ENCODE peak calls at places on chromosomes 4 and X, in eight cellular contexts. I, X, T, V, Y, L, F and R are unnamed samples.

GRCh38 chrX:132853040-132853439 is 105.4 kb downstream of the HS6ST2 start:
- DNase-seq in T (no peak), I (no peak), F (no peak), V (no peak), Y (no peak), X (no peak), L (no peak), R (no peak)

GRCh38 chr4:15354358-15354757 is 73.5 kb upstream of the C1QTNF7 start:
- DNase-seq in T (no peak), V (no peak), F (no peak), X (no peak), L (no peak), Y (no peak), I (no peak), R (no peak)

GRCh38 chr4:76874176-76874575 is 23.8 kb downstream of the SOWAHB start:
- DNase-seq in Y (no peak), F (no peak), X (no peak), V (no peak), T (no peak), L (no peak), I (no peak), R (no peak)

GRCh38 chr4:74402692-74403460 is 37.9 kb downstream of the EREG start:
- DNase-seq in L (no peak), T (no peak), X (no peak), V (no peak), I (no peak), F (no peak), Y (no peak), R (no peak)

GRCh38 chr4:174324246-174324645 is 40.5 kb downstream of the CEP44 start:
- DNase-seq in V (no peak), F (no peak), Y (no peak), L (no peak), T (no peak), X (no peak), I (no peak), R (no peak)

GRCh38 chr4:78876568-78877320 is 62.5 kb downstream of the PAQR3 start:
- DNase-seq in V (no peak), I (no peak), L (no peak), F (no peak), Y (no peak), T (no peak), X (no peak), R (no peak)

GRCh38 chrX:130264573-130264972 is 4.1 kb downstream of the ZNF280C start:
- DNase-seq in V (no peak), L (no peak), T (no peak), F (no peak), Y (no peak), I (no peak), X (no peak), R (no peak)

GRCh38 chr4:139666735-139667266 is 1.2 kb downstream of the MGST2 start:
- DNase-seq in Y (peak; percentile 40), F (peak; percentile 64), I (no peak), V (no peak), X (no peak), L (peak; percentile 63), T (peak; percentile 61), R (peak; percentile 26)

GRCh38 chr4:115090483-115091075 is 22.8 kb downstream of the NDST4 start:
- DNase-seq in X (no peak), Y (no peak), L (no peak), V (no peak), I (no peak), F (peak; percentile 88), T (no peak), R (peak; percentile 60)

GRCh38 chr4:36165256-36166005 is 78.9 kb downstream of the ARAP2 start:
- DNase-seq in T (no peak), X (no peak), I (no peak), V (no peak), Y (no peak), F (no peak), L (no peak), R (no peak)

GRCh38 chr4:52911684-52912294 is 49.7 kb downstream of the RASL11B start:
- DNase-seq in Y (peak; percentile 77), X (no peak), L (peak; percentile 30), V (peak; percentile 70), F (peak; percentile 62), T (peak; percentile 75), I (no peak), R (peak; percentile 63)

GRCh38 chrX:96204928-96205327 is 479.7 kb upstream of the DIAPH2 start:
- DNase-seq in I (no peak), X (no peak), F (no peak), V (no peak), Y (no peak), T (no peak), L (no peak), R (no peak)

GRCh38 chr4:71065991-71066390 is 72.5 kb downstream of the DCK start:
- DNase-seq in Y (no peak), T (no peak), I (no peak), F (no peak), L (no peak), V (no peak), X (no peak), R (no peak)

GRCh38 chrX:139293991-139294390 is 236.5 kb upstream of the F9 start:
- DNase-seq in L (no peak), V (no peak), Y (no peak), F (no peak), X (no peak), I (no peak), T (no peak), R (no peak)

GRCh38 chr4:37446016-37446415 is 201.5 kb downstream of the NWD2 start:
- DNase-seq in F (no peak), V (no peak), T (no peak), X (no peak), Y (no peak), L (no peak), I (no peak), R (no peak)

GRCh38 chr4:145988628-145989027 is 50.0 kb upstream of the ZNF827 start:
- DNase-seq in V (no peak), T (no peak), F (no peak), L (no peak), I (no peak), X (no peak), Y (no peak), R (peak; percentile 24)

GRCh38 chr4:25884040-25884788 is 21.4 kb upstream of the SEL1L3 start:
- DNase-seq in F (no peak), Y (no peak), T (no peak), X (no peak), I (no peak), V (no peak), L (no peak), R (no peak)

GRCh38 chr4:5110901-5111300 is 59.6 kb downstream of the STK32B start:
- DNase-seq in V (no peak), I (no peak), T (no peak), X (no peak), L (no peak), F (no peak), Y (no peak), R (no peak)

GRCh38 chrX:120697053-120697452 is 67.2 kb upstream of the C1GALT1C1 start:
- DNase-seq in I (no peak), L (no peak), Y (peak; percentile 71), X (no peak), T (no peak), V (no peak), F (no peak), R (no peak)

GRCh38 chrX:39688576-39689373 is 409.0 kb downstream of the BCOR start:
- DNase-seq in F (peak; percentile 76), L (no peak), Y (peak; percentile 6), T (peak; percentile 65), X (no peak), I (peak; percentile 87), V (peak; percentile 78), R (peak; percentile 66)

GRCh38 chr4:33060873-33061542 is 2340.8 kb downstream of the PCDH7 start:
- DNase-seq in F (peak; percentile 27), I (peak; percentile 55), V (no peak), Y (no peak), T (no peak), X (no peak), L (peak; percentile 11), R (peak; percentile 41)

GRCh38 chr4:181745933-181746627 is 497.1 kb upstream of the TENM3 start:
- DNase-seq in V (no peak), I (no peak), L (no peak), Y (no peak), T (no peak), F (peak; percentile 22), X (no peak), R (no peak)

GRCh38 chr4:7323872-7324650 is 110.7 kb downstream of the PSAPL1 start:
- DNase-seq in L (no peak), T (peak; percentile 24), V (peak; percentile 22), F (peak; percentile 88), I (peak; percentile 76), X (no peak), Y (no peak), R (peak; percentile 92)

GRCh38 chr4:54276633-54277426 is 47.7 kb downstream of the PDGFRA start:
- DNase-seq in Y (no peak), F (no peak), X (no peak), V (no peak), I (no peak), T (no peak), L (no peak), R (no peak)

GRCh38 chrX:17613979-17614572 is 123.2 kb upstream of the SCML1 start:
- DNase-seq in F (peak; percentile 53), V (no peak), Y (peak; percentile 8), X (no peak), I (no peak), T (peak; percentile 53), L (no peak), R (peak; percentile 43)

GRCh38 chr4:183099537-183100297 is 660 bp downstream of the WWC2 start:
- DNase-seq in X (no peak), L (no peak), V (peak; percentile 56), F (peak; percentile 16), T (peak; percentile 67), Y (no peak), I (peak; percentile 84), R (no peak)

GRCh38 chr4:110091426-110091825 is 107.0 kb downstream of the ELOVL6 start:
- DNase-seq in T (no peak), F (no peak), V (no peak), I (no peak), Y (no peak), L (no peak), X (no peak), R (no peak)

GRCh38 chr4:184649971-184650855 is 675 bp downstream of the PRIMPOL start:
- DNase-seq in L (no peak), T (no peak), F (peak; percentile 57), Y (no peak), V (peak; percentile 46), X (no peak), I (no peak), R (peak; percentile 16)

GRCh38 chr4:7107166-7107905 is 39.5 kb upstream of the GRPEL1 start:
- DNase-seq in F (no peak), V (no peak), T (peak; percentile 14), Y (no peak), L (no peak), X (no peak), I (no peak), R (no peak)